ENCODE peak calls at places on chromosomes 2 and 18, in nine cellular contexts. One of them, this sample, is unnamed.

GRCh38 chr2:109372614-109373013 is 241.2 kb downstream of the SEPTIN10 start:
- DNase-seq in left cardiac atrium: no peak
- DNase-seq in KBM-7: no peak
- DNase-seq in posterior vena cava: no peak
- DNase-seq in HTR-8/SVneo: no peak
- DNase-seq in adipocyte: no peak
- DNase-seq in spleen: no peak
- DNase-seq in AG08396: no peak
- DNase-seq in AG08395: no peak
- DNase-seq in this sample: no peak

GRCh38 chr2:26344581-26345283 is 1.2 kb upstream of the SELENOI start:
- DNase-seq in AG08395: no peak
- DNase-seq in AG08396: no peak
- DNase-seq in HTR-8/SVneo: no peak
- DNase-seq in posterior vena cava: no peak
- DNase-seq in spleen: no peak
- DNase-seq in adipocyte: peak
- DNase-seq in KBM-7: no peak
- DNase-seq in left cardiac atrium: no peak
- DNase-seq in this sample: no peak

GRCh38 chr2:105950521-105951389 is 206.0 kb downstream of the NCK2 start:
- DNase-seq in AG08395: no peak
- DNase-seq in left cardiac atrium: peak
- DNase-seq in KBM-7: no peak
- DNase-seq in HTR-8/SVneo: no peak
- DNase-seq in adipocyte: no peak
- DNase-seq in AG08396: no peak
- DNase-seq in posterior vena cava: no peak
- DNase-seq in spleen: no peak
- DNase-seq in this sample: no peak

GRCh38 chr2:54572262-54572635 is 116.1 kb downstream of the SPTBN1 start:
- DNase-seq in HTR-8/SVneo: peak
- DNase-seq in left cardiac atrium: no peak
- DNase-seq in adipocyte: peak
- DNase-seq in AG08396: peak
- DNase-seq in spleen: no peak
- DNase-seq in AG08395: peak
- DNase-seq in posterior vena cava: no peak
- DNase-seq in KBM-7: peak
- DNase-seq in this sample: peak

GRCh38 chr2:203673933-203674332 is 32.5 kb upstream of the CD28 start:
- DNase-seq in KBM-7: peak
- DNase-seq in HTR-8/SVneo: no peak
- DNase-seq in spleen: no peak
- DNase-seq in posterior vena cava: no peak
- DNase-seq in AG08396: no peak
- DNase-seq in left cardiac atrium: no peak
- DNase-seq in AG08395: peak
- DNase-seq in adipocyte: peak
- DNase-seq in this sample: peak

GRCh38 chr2:1730047-1730937 is 14.0 kb downstream of the PXDN start:
- DNase-seq in HTR-8/SVneo: no peak
- DNase-seq in adipocyte: peak
- DNase-seq in left cardiac atrium: no peak
- DNase-seq in AG08396: peak
- DNase-seq in posterior vena cava: no peak
- DNase-seq in AG08395: peak
- DNase-seq in spleen: no peak
- DNase-seq in KBM-7: no peak
- DNase-seq in this sample: peak

GRCh38 chr2:17442334-17442733 is 75.9 kb downstream of the RAD51AP2 start:
- DNase-seq in KBM-7: no peak
- DNase-seq in HTR-8/SVneo: no peak
- DNase-seq in left cardiac atrium: no peak
- DNase-seq in AG08395: no peak
- DNase-seq in adipocyte: peak
- DNase-seq in spleen: no peak
- DNase-seq in posterior vena cava: no peak
- DNase-seq in AG08396: no peak
- DNase-seq in this sample: no peak

GRCh38 chr2:66587216-66587615 is 152.3 kb downstream of the MEIS1 start:
- DNase-seq in KBM-7: no peak
- DNase-seq in spleen: no peak
- DNase-seq in AG08396: no peak
- DNase-seq in left cardiac atrium: no peak
- DNase-seq in posterior vena cava: no peak
- DNase-seq in adipocyte: peak
- DNase-seq in HTR-8/SVneo: peak
- DNase-seq in AG08395: no peak
- DNase-seq in this sample: peak

GRCh38 chr2:8794923-8795825 is 42.2 kb downstream of the KIDINS220 start:
- DNase-seq in AG08396: peak
- DNase-seq in left cardiac atrium: no peak
- DNase-seq in HTR-8/SVneo: no peak
- DNase-seq in posterior vena cava: no peak
- DNase-seq in spleen: no peak
- DNase-seq in AG08395: peak
- DNase-seq in adipocyte: peak
- DNase-seq in KBM-7: no peak
- DNase-seq in this sample: peak

GRCh38 chr18:48105317-48105716 is 174.9 kb upstream of the SMAD2 start:
- DNase-seq in adipocyte: no peak
- DNase-seq in HTR-8/SVneo: no peak
- DNase-seq in spleen: no peak
- DNase-seq in AG08395: no peak
- DNase-seq in posterior vena cava: no peak
- DNase-seq in left cardiac atrium: no peak
- DNase-seq in AG08396: no peak
- DNase-seq in KBM-7: no peak
- DNase-seq in this sample: no peak

GRCh38 chr2:36859366-36859792 is 107.0 kb downstream of the STRN start:
- DNase-seq in posterior vena cava: no peak
- DNase-seq in AG08395: no peak
- DNase-seq in adipocyte: peak
- DNase-seq in HTR-8/SVneo: no peak
- DNase-seq in AG08396: no peak
- DNase-seq in left cardiac atrium: no peak
- DNase-seq in KBM-7: no peak
- DNase-seq in spleen: no peak
- DNase-seq in this sample: no peak

GRCh38 chr2:200619275-200619674 is 33.5 kb downstream of the AOX1 start:
- DNase-seq in KBM-7: no peak
- DNase-seq in spleen: no peak
- DNase-seq in AG08395: no peak
- DNase-seq in HTR-8/SVneo: no peak
- DNase-seq in adipocyte: no peak
- DNase-seq in posterior vena cava: no peak
- DNase-seq in left cardiac atrium: no peak
- DNase-seq in AG08396: no peak
- DNase-seq in this sample: peak

GRCh38 chr2:191620144-191620543 is 57.8 kb upstream of the NABP1 start:
- DNase-seq in posterior vena cava: no peak
- DNase-seq in AG08396: peak
- DNase-seq in spleen: no peak
- DNase-seq in AG08395: peak
- DNase-seq in adipocyte: peak
- DNase-seq in KBM-7: no peak
- DNase-seq in HTR-8/SVneo: no peak
- DNase-seq in left cardiac atrium: no peak
- DNase-seq in this sample: peak

GRCh38 chr18:11801573-11801972 is 49.6 kb upstream of the CHMP1B start:
- DNase-seq in left cardiac atrium: no peak
- DNase-seq in AG08395: no peak
- DNase-seq in adipocyte: no peak
- DNase-seq in spleen: no peak
- DNase-seq in AG08396: no peak
- DNase-seq in HTR-8/SVneo: no peak
- DNase-seq in KBM-7: no peak
- DNase-seq in posterior vena cava: no peak
- DNase-seq in this sample: no peak

GRCh38 chr18:1475867-1476266 is 571.2 kb downstream of the ADCYAP1 start:
- DNase-seq in posterior vena cava: no peak
- DNase-seq in AG08395: no peak
- DNase-seq in KBM-7: no peak
- DNase-seq in AG08396: no peak
- DNase-seq in spleen: no peak
- DNase-seq in adipocyte: no peak
- DNase-seq in left cardiac atrium: no peak
- DNase-seq in HTR-8/SVneo: no peak
- DNase-seq in this sample: no peak

GRCh38 chr2:100976634-100977391 is 25.3 kb upstream of the RPL31 start:
- DNase-seq in HTR-8/SVneo: no peak
- DNase-seq in spleen: no peak
- DNase-seq in posterior vena cava: peak
- DNase-seq in left cardiac atrium: no peak
- DNase-seq in KBM-7: no peak
- DNase-seq in AG08396: no peak
- DNase-seq in adipocyte: no peak
- DNase-seq in AG08395: no peak
- DNase-seq in this sample: no peak

GRCh38 chr18:79570266-79571201 is 109.1 kb upstream of the CTDP1 start:
- DNase-seq in spleen: peak
- DNase-seq in KBM-7: no peak
- DNase-seq in left cardiac atrium: no peak
- DNase-seq in HTR-8/SVneo: peak
- DNase-seq in adipocyte: peak
- DNase-seq in posterior vena cava: peak
- DNase-seq in AG08396: peak
- DNase-seq in AG08395: no peak
- DNase-seq in this sample: peak

GRCh38 chr2:209368924-209369323 is 54.9 kb upstream of the MAP2 start:
- DNase-seq in adipocyte: peak
- DNase-seq in spleen: no peak
- DNase-seq in HTR-8/SVneo: peak
- DNase-seq in KBM-7: no peak
- DNase-seq in AG08395: peak
- DNase-seq in AG08396: peak
- DNase-seq in left cardiac atrium: peak
- DNase-seq in posterior vena cava: no peak
- DNase-seq in this sample: peak

GRCh38 chr2:38596229-38596628 is 6.5 kb downstream of the HNRNPLL start:
- DNase-seq in HTR-8/SVneo: no peak
- DNase-seq in left cardiac atrium: no peak
- DNase-seq in AG08395: no peak
- DNase-seq in adipocyte: no peak
- DNase-seq in AG08396: no peak
- DNase-seq in KBM-7: no peak
- DNase-seq in posterior vena cava: no peak
- DNase-seq in spleen: no peak
- DNase-seq in this sample: no peak

GRCh38 chr2:109558076-109558882 is 55.5 kb downstream of the SEPTIN10 start:
- DNase-seq in KBM-7: peak
- DNase-seq in left cardiac atrium: no peak
- DNase-seq in AG08395: peak
- DNase-seq in AG08396: peak
- DNase-seq in spleen: no peak
- DNase-seq in adipocyte: peak
- DNase-seq in HTR-8/SVneo: peak
- DNase-seq in posterior vena cava: no peak
- DNase-seq in this sample: peak

GRCh38 chr2:172089005-172089504 is 3.7 kb downstream of the DLX1 start:
- DNase-seq in posterior vena cava: no peak
- DNase-seq in HTR-8/SVneo: no peak
- DNase-seq in left cardiac atrium: no peak
- DNase-seq in AG08396: no peak
- DNase-seq in adipocyte: no peak
- DNase-seq in spleen: no peak
- DNase-seq in KBM-7: no peak
- DNase-seq in AG08395: no peak
- DNase-seq in this sample: no peak

GRCh38 chr2:130744287-130745117 is 10.8 kb upstream of the AMER3 start:
- DNase-seq in spleen: no peak
- DNase-seq in posterior vena cava: peak
- DNase-seq in adipocyte: no peak
- DNase-seq in AG08396: no peak
- DNase-seq in AG08395: no peak
- DNase-seq in left cardiac atrium: no peak
- DNase-seq in HTR-8/SVneo: no peak
- DNase-seq in KBM-7: no peak
- DNase-seq in this sample: no peak

GRCh38 chr2:240412211-240412830 is 23.1 kb upstream of the GPC1 start:
- DNase-seq in adipocyte: peak
- DNase-seq in AG08395: no peak
- DNase-seq in posterior vena cava: peak
- DNase-seq in AG08396: no peak
- DNase-seq in spleen: peak
- DNase-seq in HTR-8/SVneo: no peak
- DNase-seq in KBM-7: no peak
- DNase-seq in left cardiac atrium: peak
- DNase-seq in this sample: no peak

GRCh38 chr2:84970956-84971798 is at the start of gene KCMF1:
- DNase-seq in KBM-7: no peak
- DNase-seq in left cardiac atrium: peak
- DNase-seq in adipocyte: peak
- DNase-seq in AG08395: peak
- DNase-seq in AG08396: peak
- DNase-seq in posterior vena cava: peak
- DNase-seq in HTR-8/SVneo: no peak
- DNase-seq in spleen: peak
- DNase-seq in this sample: peak

GRCh38 chr2:237636578-237636977 is 9.2 kb downstream of the LRRFIP1 start:
- DNase-seq in spleen: no peak
- DNase-seq in adipocyte: no peak
- DNase-seq in AG08396: no peak
- DNase-seq in KBM-7: no peak
- DNase-seq in AG08395: no peak
- DNase-seq in HTR-8/SVneo: no peak
- DNase-seq in left cardiac atrium: no peak
- DNase-seq in posterior vena cava: no peak
- DNase-seq in this sample: no peak

GRCh38 chr2:172725284-172725683 is 10.4 kb upstream of the RAPGEF4 start:
- DNase-seq in KBM-7: no peak
- DNase-seq in posterior vena cava: no peak
- DNase-seq in left cardiac atrium: no peak
- DNase-seq in HTR-8/SVneo: no peak
- DNase-seq in AG08396: no peak
- DNase-seq in spleen: no peak
- DNase-seq in AG08395: no peak
- DNase-seq in adipocyte: no peak
- DNase-seq in this sample: no peak